ENCODE peak calls at places on chromosomes 5 and 9, in six cellular contexts. M is vagina; L is lower lobe of right lung; K is CD4-positive, alpha-beta memory T cell; G is left ventricle myocardium inferior; N is OCI-LY7. X is an unnamed sample.

GRCh38 chr5:10581424-10581748 is 17.5 kb downstream of the ANKRD33B start:
- DNase-seq in L (no peak), K (no peak), G (no peak), N (no peak), M (no peak), X (no peak)

GRCh38 chr5:9198399-9198798 is 347.5 kb downstream of the SEMA5A start:
- DNase-seq in K (no peak), M (no peak), G (no peak), N (no peak), L (no peak), X (no peak)

GRCh38 chr9:106954974-106955850 is 92.2 kb downstream of the ZNF462 start:
- DNase-seq in L (no peak), G (no peak), K (no peak), M (no peak), N (no peak), X (no peak)

GRCh38 chr9:114507726-114508125 is 2.5 kb upstream of the WHRN start:
- DNase-seq in L (no peak), K (peak), N (peak), M (no peak), G (no peak), X (no peak)

GRCh38 chr5:97019435-97020117 is 83.7 kb downstream of the LNPEP start:
- DNase-seq in G (no peak), M (no peak), N (no peak), K (no peak), L (no peak), X (no peak)

GRCh38 chr5:17928571-17928970 is 294.3 kb downstream of the TAF11L14 start:
- DNase-seq in K (no peak), G (no peak), M (no peak), L (no peak), N (no peak), X (no peak)

GRCh38 chr9:33111621-33112020 is 35.1 kb upstream of the SMU1 start:
- DNase-seq in N (no peak), K (no peak), M (no peak), L (no peak), G (no peak), X (no peak)

GRCh38 chr9:38671748-38672147 is 48.2 kb downstream of the FAM240B start:
- DNase-seq in M (no peak), N (no peak), G (no peak), K (no peak), L (no peak), X (no peak)

GRCh38 chr9:101191723-101192122 is 163.2 kb downstream of the PLPPR1 start:
- DNase-seq in N (no peak), K (no peak), M (no peak), L (no peak), G (no peak), X (no peak)

GRCh38 chr9:133787749-133788015 is 49.5 kb upstream of the SARDH start:
- DNase-seq in K (no peak), G (peak), L (no peak), N (peak), M (no peak), X (no peak)

GRCh38 chr9:116271307-116271706 is 117.7 kb downstream of the PAPPA start:
- DNase-seq in N (no peak), M (no peak), L (no peak), G (no peak), K (no peak), X (no peak)

GRCh38 chr9:130835441-130836298 is 616 bp downstream of the ABL1 start:
- DNase-seq in K (no peak), L (peak), G (peak), N (no peak), M (no peak), X (no peak)

GRCh38 chr9:111399772-111400563 is 69.9 kb upstream of the OR2K2 start:
- DNase-seq in M (no peak), N (peak), G (no peak), L (no peak), K (no peak), X (no peak)

GRCh38 chr5:147822686-147823491 is 8.6 kb downstream of the SPINK1 start:
- DNase-seq in M (no peak), G (peak), L (no peak), N (peak), K (peak), X (peak)

GRCh38 chr9:124257865-124258764 is at the start of gene NEK6:
- DNase-seq in G (peak), N (peak), M (no peak), K (peak), L (peak), X (no peak)

GRCh38 chr9:133499130-133499891 is 20.4 kb upstream of the SLC2A6 start:
- DNase-seq in M (no peak), K (no peak), L (peak), G (peak), N (no peak), X (no peak)

DNA sequence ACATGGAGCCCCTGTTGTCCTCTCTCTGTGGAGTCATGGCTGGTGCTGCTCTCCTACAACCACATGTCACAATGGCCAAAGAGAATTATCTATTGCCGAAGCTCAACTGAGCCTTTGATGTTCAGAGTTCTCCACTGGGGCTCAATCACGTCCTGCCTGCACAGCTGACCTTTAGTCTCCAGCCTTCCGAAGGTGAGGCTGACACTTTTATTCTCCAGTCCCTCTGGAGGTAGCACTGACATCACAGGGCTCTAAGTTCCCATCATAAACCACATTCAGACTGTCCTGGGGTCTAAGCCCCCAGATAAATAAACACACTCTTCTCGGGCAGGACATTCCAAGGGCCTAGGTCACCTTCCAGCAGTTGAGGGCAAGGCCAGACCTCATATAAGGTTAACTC is 23.4 kb downstream of the ADCY2 start:
- DNase-seq in L (no peak), N (no peak), K (no peak), M (no peak), G (no peak), X (no peak)
- H3K27ac ChIP-seq in L (no peak), N (no peak), K (no peak), M (no peak), G (no peak), X (no peak)

GRCh38 chr5:150022681-150023080 is 22.1 kb downstream of the HMGXB3 start:
- DNase-seq in N (no peak), L (no peak), G (no peak), K (no peak), M (no peak), X (no peak)

GRCh38 chr5:150021491-150022162 is 21.1 kb downstream of the HMGXB3 start:
- DNase-seq in M (no peak), K (no peak), N (no peak), L (no peak), G (peak), X (no peak)

GRCh38 chr5:150022163-150022540 is 21.6 kb downstream of the HMGXB3 start:
- DNase-seq in M (no peak), K (no peak), G (no peak), N (no peak), L (no peak), X (no peak)

GRCh38 chr5:150024241-150024984 is 23.9 kb downstream of the HMGXB3 start:
- DNase-seq in K (no peak), M (no peak), N (no peak), L (no peak), G (no peak), X (no peak)

GRCh38 chr5:150023136-150023535 is 22.6 kb downstream of the HMGXB3 start:
- DNase-seq in M (no peak), L (no peak), K (no peak), N (no peak), G (no peak), X (no peak)
- H3K27ac ChIP-seq in M (no peak), L (no peak), K (no peak), N (no peak), G (peak), X (no peak)

DNA sequence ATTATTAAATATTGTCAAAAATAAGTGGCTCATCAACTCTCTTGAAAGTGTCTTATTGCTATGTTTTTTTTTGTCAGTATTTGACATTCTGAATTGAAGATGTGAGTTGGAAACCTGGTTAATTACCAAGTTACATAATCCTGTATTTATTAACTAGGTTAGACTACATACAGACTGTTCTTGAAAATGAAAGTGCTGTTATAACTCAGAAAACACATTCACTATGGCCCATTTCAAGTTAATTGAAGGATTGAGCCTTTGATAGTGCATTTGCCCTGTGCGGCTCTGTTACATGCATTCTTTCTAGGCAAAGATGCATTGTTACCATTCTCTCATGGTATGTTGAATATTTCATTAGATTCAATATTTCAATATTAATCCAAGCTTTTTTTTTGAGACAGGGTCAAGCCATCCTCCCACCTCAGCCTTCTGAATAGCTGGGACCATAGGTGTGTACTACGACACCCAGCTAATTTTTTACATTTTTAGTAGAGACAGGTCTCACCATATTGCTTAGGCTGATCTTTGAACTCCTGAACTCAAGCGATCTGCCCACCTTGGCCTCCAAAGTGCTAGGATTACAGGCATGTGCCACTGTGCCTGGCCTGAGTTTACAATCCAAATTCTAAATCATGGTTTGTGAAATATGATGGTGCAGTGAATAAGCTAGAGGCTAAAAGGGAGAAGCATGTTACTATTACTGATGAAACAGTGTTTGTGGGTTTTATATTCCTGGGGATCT is 10.0 kb downstream of the CTNNA1 start:
- DNase-seq in K (no peak), G (no peak), M (no peak), N (no peak), L (no peak), X (no peak)
- H3K27ac ChIP-seq in K (no peak), G (peak), M (no peak), N (no peak), L (peak), X (no peak)

DNA sequence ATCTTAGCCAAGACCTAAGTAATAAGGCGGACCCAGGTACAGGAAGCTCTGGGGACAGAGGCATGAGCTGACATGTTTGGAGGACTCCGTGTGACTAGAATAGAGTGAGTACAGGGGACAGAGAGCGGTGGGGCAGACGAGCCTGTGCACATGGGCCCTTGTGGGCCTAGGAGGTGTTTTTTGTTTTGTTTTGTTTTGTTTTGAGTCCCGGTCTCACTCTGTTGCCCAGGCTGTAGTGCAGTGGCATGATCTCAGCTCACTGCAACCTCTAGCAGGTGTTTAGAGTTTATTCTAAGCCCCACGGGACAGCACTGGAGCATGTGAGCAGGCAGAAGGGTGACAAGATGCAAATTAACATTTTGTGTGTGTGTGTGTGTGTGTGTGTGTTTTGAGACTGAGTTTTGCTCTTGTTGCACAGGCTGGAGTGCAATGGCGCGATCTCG is 3.1 kb upstream of the EEIG1 start:
- DNase-seq in K (no peak), G (no peak), M (no peak), N (peak), L (no peak), X (no peak)
- H3K27ac ChIP-seq in K (no peak), G (peak), M (peak), N (peak), L (no peak), X (no peak)

GRCh38 chr5:174901336-174901735 is 177.0 kb downstream of the MSX2 start:
- DNase-seq in L (no peak), K (no peak), M (no peak), N (no peak), G (no peak), X (no peak)

GRCh38 chr5:174892742-174893141 is 168.4 kb downstream of the MSX2 start:
- DNase-seq in N (no peak), M (no peak), L (no peak), K (no peak), G (no peak), X (no peak)

GRCh38 chr5:174900176-174900692 is 175.9 kb downstream of the MSX2 start:
- DNase-seq in K (no peak), N (no peak), L (no peak), G (no peak), M (no peak), X (peak)

GRCh38 chr5:174895360-174895759 is 171.0 kb downstream of the MSX2 start:
- DNase-seq in M (no peak), K (no peak), G (no peak), L (no peak), N (no peak), X (no peak)

DNA sequence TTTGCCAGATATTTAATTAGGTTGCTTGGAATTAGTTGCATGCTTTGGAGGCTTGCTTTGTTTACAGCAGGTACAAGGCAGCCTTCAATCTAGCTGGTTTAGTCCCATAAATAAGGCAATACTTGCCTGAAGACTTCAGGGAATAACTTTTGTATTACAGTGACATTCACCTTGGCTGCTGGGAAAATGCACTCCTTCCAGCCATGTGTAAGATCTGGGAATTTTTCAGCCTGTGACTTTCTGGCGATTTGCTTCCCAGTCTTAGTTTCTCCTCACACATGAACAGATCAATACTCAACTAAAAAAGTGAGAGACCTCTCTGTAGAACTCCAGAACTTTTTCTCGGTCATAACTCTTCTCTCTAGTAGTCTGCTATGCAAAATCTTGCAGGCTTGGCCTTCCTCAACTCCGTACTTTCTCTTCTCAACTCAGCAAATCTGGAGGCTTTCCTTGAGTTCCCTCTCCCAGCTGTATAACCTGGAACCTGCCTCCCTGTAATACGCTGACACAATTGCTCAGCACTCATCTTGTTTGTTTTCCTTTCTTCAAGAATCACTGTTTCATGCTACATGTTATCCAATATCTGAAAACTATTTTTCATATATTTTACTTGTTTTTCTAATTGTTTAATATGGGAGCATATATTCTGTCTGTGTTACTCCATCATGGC is 173.0 kb downstream of the MSX2 start:
- DNase-seq in G (no peak), K (no peak), N (no peak), L (no peak), M (no peak), X (no peak)
- H3K27ac ChIP-seq in G (no peak), K (no peak), N (no peak), L (no peak), M (no peak), X (peak)

GRCh38 chr9:18366184-18366583 is 107.8 kb upstream of the ADAMTSL1 start:
- DNase-seq in N (peak), G (no peak), K (no peak), M (no peak), L (no peak), X (no peak)
- H3K27ac ChIP-seq in N (peak), G (no peak), K (no peak), M (no peak), L (no peak), X (no peak)

GRCh38 chr5:56129288-56129687 is 103.8 kb downstream of the ANKRD55 start:
- DNase-seq in L (no peak), K (no peak), M (no peak), G (no peak), N (no peak), X (no peak)

GRCh38 chr5:56124885-56125250 is 108.3 kb downstream of the ANKRD55 start:
- DNase-seq in M (no peak), L (no peak), K (no peak), G (no peak), N (no peak), X (no peak)

GRCh38 chr5:56128166-56128565 is 105.0 kb downstream of the ANKRD55 start:
- DNase-seq in M (no peak), K (peak), G (peak), N (no peak), L (no peak), X (no peak)

GRCh38 chr5:56123531-56124243 is 109.4 kb downstream of the ANKRD55 start:
- DNase-seq in M (no peak), K (no peak), N (no peak), L (no peak), G (peak), X (no peak)

DNA sequence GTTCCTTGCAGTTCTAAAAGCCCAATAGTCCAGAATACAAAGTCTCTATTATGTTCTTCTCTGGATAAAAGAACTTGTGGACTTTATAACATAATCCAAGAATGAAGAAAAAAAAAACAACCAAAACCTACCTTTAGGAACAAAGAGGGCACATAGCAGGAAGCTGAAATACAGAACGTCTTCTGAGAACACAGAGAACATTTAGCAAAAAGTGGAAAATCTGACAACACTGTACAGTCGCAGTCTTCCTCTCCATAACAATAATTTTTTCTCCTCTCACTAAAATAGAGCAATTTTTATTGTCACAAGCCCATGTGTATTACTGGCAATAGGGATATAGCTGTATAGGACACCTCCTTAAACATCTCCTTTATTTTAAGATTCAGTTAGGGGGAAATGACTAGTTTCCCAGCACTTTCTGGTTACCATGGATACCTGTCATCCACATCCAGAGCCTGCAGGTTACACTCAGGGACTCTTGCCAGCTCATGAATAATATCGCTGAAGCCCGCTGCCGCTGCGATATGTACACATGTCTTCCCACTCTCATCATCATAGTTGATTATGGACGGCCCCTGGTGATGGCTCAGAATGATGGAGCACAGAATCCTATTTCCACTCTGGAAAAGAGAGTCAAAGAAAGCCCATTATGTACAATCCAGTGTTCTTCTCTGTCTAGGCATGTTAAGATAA is 106.5 kb downstream of the ANKRD55 start:
- DNase-seq in N (no peak), K (no peak), G (no peak), M (no peak), L (no peak), X (no peak)
- H3K27ac ChIP-seq in N (no peak), K (no peak), G (no peak), M (no peak), L (no peak), X (no peak)

GRCh38 chr9:137531099-137531765 is 19.0 kb downstream of the PNPLA7 start:
- DNase-seq in L (no peak), G (no peak), K (no peak), N (no peak), M (no peak), X (no peak)

GRCh38 chr9:137538058-137538457 is 12.1 kb downstream of the PNPLA7 start:
- DNase-seq in N (no peak), K (no peak), L (no peak), G (no peak), M (no peak), X (no peak)

GRCh38 chr9:137535120-137535428 is 15.1 kb downstream of the PNPLA7 start:
- DNase-seq in M (no peak), N (no peak), K (no peak), G (no peak), L (no peak), X (no peak)

GRCh38 chr9:137534256-137535119 is 15.7 kb downstream of the PNPLA7 start:
- DNase-seq in M (no peak), N (peak), K (peak), G (no peak), L (peak), X (peak)
- H3K27ac ChIP-seq in M (no peak), N (no peak), K (no peak), G (no peak), L (no peak), X (no peak)